ENCODE peak calls at places on chromosome 22, in eight cellular contexts. One of them, this sample, is unnamed.

GRCh38 chr22:19886605-19887250 is 32.1 kb upstream of the GNB1L start:
- DNase-seq in Peyer's patch: peak; percentile 51
- DNase-seq in body of pancreas: no peak
- DNase-seq in left ventricle myocardium inferior: peak; percentile 17
- DNase-seq in IMR-90: peak; percentile 61
- DNase-seq in ovary: no peak
- DNase-seq in GM23338: no peak
- DNase-seq in CD4-positive, alpha-beta memory T cell: peak; percentile 35
- DNase-seq in this sample: no peak

GRCh38 chr22:30460147-30460546 is 11.7 kb downstream of the SEC14L3 start:
- DNase-seq in Peyer's patch: no peak
- DNase-seq in body of pancreas: peak; percentile 16
- DNase-seq in left ventricle myocardium inferior: no peak
- DNase-seq in IMR-90: no peak
- DNase-seq in ovary: no peak
- DNase-seq in GM23338: no peak
- DNase-seq in CD4-positive, alpha-beta memory T cell: no peak
- DNase-seq in this sample: no peak

GRCh38 chr22:32836286-32836859 is 34.9 kb downstream of the TIMP3 start:
- DNase-seq in Peyer's patch: no peak
- DNase-seq in body of pancreas: no peak
- DNase-seq in left ventricle myocardium inferior: no peak
- DNase-seq in IMR-90: peak; percentile 22
- DNase-seq in ovary: no peak
- DNase-seq in GM23338: peak; percentile 68
- DNase-seq in CD4-positive, alpha-beta memory T cell: no peak
- DNase-seq in this sample: no peak

GRCh38 chr22:46522743-46523300 is 14.6 kb downstream of the CELSR1 start:
- DNase-seq in Peyer's patch: no peak
- DNase-seq in body of pancreas: no peak
- DNase-seq in left ventricle myocardium inferior: no peak
- DNase-seq in IMR-90: no peak
- DNase-seq in ovary: no peak
- DNase-seq in GM23338: no peak
- DNase-seq in CD4-positive, alpha-beta memory T cell: no peak
- DNase-seq in this sample: peak; percentile 38

GRCh38 chr22:50293441-50294318 is 13.8 kb downstream of the PLXNB2 start:
- DNase-seq in Peyer's patch: no peak
- DNase-seq in body of pancreas: peak; percentile 80
- DNase-seq in left ventricle myocardium inferior: peak; percentile 78
- DNase-seq in IMR-90: peak; percentile 60
- DNase-seq in ovary: peak; percentile 68
- DNase-seq in GM23338: peak; percentile 90
- DNase-seq in CD4-positive, alpha-beta memory T cell: no peak
- DNase-seq in this sample: peak; percentile 92

GRCh38 chr22:49297286-49297870 is 530.3 kb downstream of the BRD1 start:
- DNase-seq in Peyer's patch: peak; percentile 10
- DNase-seq in body of pancreas: no peak
- DNase-seq in left ventricle myocardium inferior: no peak
- DNase-seq in IMR-90: no peak
- DNase-seq in ovary: no peak
- DNase-seq in GM23338: no peak
- DNase-seq in CD4-positive, alpha-beta memory T cell: no peak
- DNase-seq in this sample: peak; percentile 48

GRCh38 chr22:48642550-48642949 is 1185.1 kb downstream of the BRD1 start:
- DNase-seq in Peyer's patch: no peak
- DNase-seq in body of pancreas: no peak
- DNase-seq in left ventricle myocardium inferior: no peak
- DNase-seq in IMR-90: no peak
- DNase-seq in ovary: no peak
- DNase-seq in GM23338: no peak
- DNase-seq in CD4-positive, alpha-beta memory T cell: no peak
- DNase-seq in this sample: no peak

GRCh38 chr22:30841264-30841663 is 127.3 kb downstream of the MORC2 start:
- DNase-seq in Peyer's patch: no peak
- DNase-seq in body of pancreas: no peak
- DNase-seq in left ventricle myocardium inferior: no peak
- DNase-seq in IMR-90: peak; percentile 46
- DNase-seq in ovary: no peak
- DNase-seq in GM23338: no peak
- DNase-seq in CD4-positive, alpha-beta memory T cell: no peak
- DNase-seq in this sample: no peak

GRCh38 chr22:19597399-19597735 is 73.2 kb upstream of the CLDN5 start:
- DNase-seq in Peyer's patch: peak; percentile 61
- DNase-seq in body of pancreas: no peak
- DNase-seq in left ventricle myocardium inferior: no peak
- DNase-seq in IMR-90: no peak
- DNase-seq in ovary: no peak
- DNase-seq in GM23338: no peak
- DNase-seq in CD4-positive, alpha-beta memory T cell: peak; percentile 71
- DNase-seq in this sample: no peak

GRCh38 chr22:49933236-49933921 is 14.9 kb downstream of the CRELD2 start:
- DNase-seq in Peyer's patch: no peak
- DNase-seq in body of pancreas: no peak
- DNase-seq in left ventricle myocardium inferior: peak; percentile 82
- DNase-seq in IMR-90: no peak
- DNase-seq in ovary: peak; percentile 73
- DNase-seq in GM23338: no peak
- DNase-seq in CD4-positive, alpha-beta memory T cell: no peak
- DNase-seq in this sample: peak; percentile 75

GRCh38 chr22:19884954-19885751 is 30.5 kb upstream of the GNB1L start:
- DNase-seq in Peyer's patch: no peak
- DNase-seq in body of pancreas: no peak
- DNase-seq in left ventricle myocardium inferior: peak; percentile 3
- DNase-seq in IMR-90: no peak
- DNase-seq in ovary: no peak
- DNase-seq in GM23338: no peak
- DNase-seq in CD4-positive, alpha-beta memory T cell: no peak
- DNase-seq in this sample: no peak

GRCh38 chr22:49658902-49659280 is 168.8 kb downstream of the BRD1 start:
- DNase-seq in Peyer's patch: no peak
- DNase-seq in body of pancreas: no peak
- DNase-seq in left ventricle myocardium inferior: no peak
- DNase-seq in IMR-90: no peak
- DNase-seq in ovary: no peak
- DNase-seq in GM23338: no peak
- DNase-seq in CD4-positive, alpha-beta memory T cell: no peak
- DNase-seq in this sample: peak; percentile 6

GRCh38 chr22:50473855-50474671 is 772 bp downstream of the SBF1 start:
- DNase-seq in Peyer's patch: no peak
- DNase-seq in body of pancreas: peak; percentile 59
- DNase-seq in left ventricle myocardium inferior: peak; percentile 33
- DNase-seq in IMR-90: peak; percentile 67
- DNase-seq in ovary: no peak
- DNase-seq in GM23338: peak; percentile 54
- DNase-seq in CD4-positive, alpha-beta memory T cell: peak; percentile 16
- DNase-seq in this sample: peak; percentile 79

GRCh38 chr22:19062139-19062789 is 59.9 kb downstream of the DGCR2 start:
- DNase-seq in Peyer's patch: no peak
- DNase-seq in body of pancreas: peak; percentile 54
- DNase-seq in left ventricle myocardium inferior: no peak
- DNase-seq in IMR-90: peak; percentile 23
- DNase-seq in ovary: no peak
- DNase-seq in GM23338: no peak
- DNase-seq in CD4-positive, alpha-beta memory T cell: no peak
- DNase-seq in this sample: peak; percentile 46

GRCh38 chr22:29152381-29153138 is 53.1 kb upstream of the EMID1 start:
- DNase-seq in Peyer's patch: no peak
- DNase-seq in body of pancreas: peak; percentile 31
- DNase-seq in left ventricle myocardium inferior: peak; percentile 39
- DNase-seq in IMR-90: no peak
- DNase-seq in ovary: peak; percentile 58
- DNase-seq in GM23338: peak; percentile 57
- DNase-seq in CD4-positive, alpha-beta memory T cell: no peak
- DNase-seq in this sample: peak; percentile 62

GRCh38 chr22:25564320-25564978 is at the start of gene GRK3:
- DNase-seq in Peyer's patch: peak; percentile 79
- DNase-seq in body of pancreas: peak; percentile 78
- DNase-seq in left ventricle myocardium inferior: peak; percentile 70
- DNase-seq in IMR-90: peak; percentile 27
- DNase-seq in ovary: peak; percentile 77
- DNase-seq in GM23338: peak; percentile 75
- DNase-seq in CD4-positive, alpha-beta memory T cell: peak; percentile 27
- DNase-seq in this sample: peak; percentile 91

GRCh38 chr22:30453731-30454510 is 17.9 kb downstream of the SEC14L3 start:
- DNase-seq in Peyer's patch: no peak
- DNase-seq in body of pancreas: peak; percentile 23
- DNase-seq in left ventricle myocardium inferior: no peak
- DNase-seq in IMR-90: no peak
- DNase-seq in ovary: no peak
- DNase-seq in GM23338: peak; percentile 48
- DNase-seq in CD4-positive, alpha-beta memory T cell: no peak
- DNase-seq in this sample: peak; percentile 82

GRCh38 chr22:18145676-18146388 is 4.1 kb upstream of the USP18 start:
- DNase-seq in Peyer's patch: no peak
- DNase-seq in body of pancreas: no peak
- DNase-seq in left ventricle myocardium inferior: no peak
- DNase-seq in IMR-90: no peak
- DNase-seq in ovary: no peak
- DNase-seq in GM23338: no peak
- DNase-seq in CD4-positive, alpha-beta memory T cell: no peak
- DNase-seq in this sample: peak; percentile 55

GRCh38 chr22:48898524-48899377 is 928.9 kb downstream of the BRD1 start:
- DNase-seq in Peyer's patch: no peak
- DNase-seq in body of pancreas: no peak
- DNase-seq in left ventricle myocardium inferior: no peak
- DNase-seq in IMR-90: no peak
- DNase-seq in ovary: no peak
- DNase-seq in GM23338: no peak
- DNase-seq in CD4-positive, alpha-beta memory T cell: no peak
- DNase-seq in this sample: peak; percentile 51

GRCh38 chr22:17637490-17638181 is 921 bp upstream of the BCL2L13 start:
- DNase-seq in Peyer's patch: no peak
- DNase-seq in body of pancreas: no peak
- DNase-seq in left ventricle myocardium inferior: no peak
- DNase-seq in IMR-90: no peak
- DNase-seq in ovary: no peak
- DNase-seq in GM23338: peak; percentile 2
- DNase-seq in CD4-positive, alpha-beta memory T cell: no peak
- DNase-seq in this sample: no peak

GRCh38 chr22:46948411-46949144 is 186.1 kb downstream of the TBC1D22A start:
- DNase-seq in Peyer's patch: no peak
- DNase-seq in body of pancreas: no peak
- DNase-seq in left ventricle myocardium inferior: no peak
- DNase-seq in IMR-90: no peak
- DNase-seq in ovary: no peak
- DNase-seq in GM23338: no peak
- DNase-seq in CD4-positive, alpha-beta memory T cell: no peak
- DNase-seq in this sample: no peak

GRCh38 chr22:21569459-21570161 is 2.1 kb downstream of the UBE2L3 start:
- DNase-seq in Peyer's patch: no peak
- DNase-seq in body of pancreas: no peak
- DNase-seq in left ventricle myocardium inferior: no peak
- DNase-seq in IMR-90: no peak
- DNase-seq in ovary: no peak
- DNase-seq in GM23338: no peak
- DNase-seq in CD4-positive, alpha-beta memory T cell: no peak
- DNase-seq in this sample: no peak
- H3K27ac ChIP-seq in Peyer's patch: no peak overlapping the region
- H3K27ac ChIP-seq in body of pancreas: no peak overlapping the region
- H3K27ac ChIP-seq in left ventricle myocardium inferior: no peak overlapping the region
- H3K27ac ChIP-seq in IMR-90: no peak overlapping the region
- H3K27ac ChIP-seq in ovary: no peak overlapping the region
- H3K27ac ChIP-seq in GM23338: no peak overlapping the region
- H3K27ac ChIP-seq in CD4-positive, alpha-beta memory T cell: peak overlapping the region; percentile 22
- H3K27ac ChIP-seq in this sample: no peak overlapping the region

GRCh38 chr22:36862251-36863242 is 1.7 kb downstream of the NCF4 start:
- DNase-seq in Peyer's patch: peak; percentile 74
- DNase-seq in body of pancreas: peak; percentile 64
- DNase-seq in left ventricle myocardium inferior: peak; percentile 46
- DNase-seq in IMR-90: no peak
- DNase-seq in ovary: no peak
- DNase-seq in GM23338: no peak
- DNase-seq in CD4-positive, alpha-beta memory T cell: no peak
- DNase-seq in this sample: peak; percentile 64
- H3K4me3 ChIP-seq in Peyer's patch: peak overlapping the region; percentile 31
- H3K4me3 ChIP-seq in body of pancreas: no peak overlapping the region
- H3K4me3 ChIP-seq in left ventricle myocardium inferior: peak overlapping the region; percentile 36
- H3K4me3 ChIP-seq in IMR-90: no peak overlapping the region
- H3K4me3 ChIP-seq in ovary: no peak overlapping the region
- H3K4me3 ChIP-seq in GM23338: no peak overlapping the region
- H3K4me3 ChIP-seq in CD4-positive, alpha-beta memory T cell: no peak overlapping the region
- H3K4me3 ChIP-seq in this sample: peak overlapping the region; percentile 47

DNA sequence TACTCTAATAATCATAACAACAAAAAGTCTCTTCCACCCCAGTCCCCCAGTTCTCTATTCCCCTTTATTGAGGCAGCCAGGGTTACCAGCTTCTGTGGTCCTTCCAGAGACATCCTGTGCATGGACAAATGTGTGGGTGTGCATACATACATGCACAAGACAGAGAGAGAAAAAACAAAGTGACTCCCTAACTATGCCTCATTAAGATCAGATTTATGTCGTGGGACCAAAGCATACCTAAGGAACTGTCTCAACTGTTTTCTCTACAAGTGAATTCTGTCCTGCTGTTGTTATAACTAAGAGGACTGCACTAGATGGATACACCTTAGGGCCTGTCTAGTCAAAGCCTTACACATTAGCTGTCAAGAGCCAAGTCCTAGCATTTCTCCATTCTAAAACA is 106.7 kb downstream of the MRTFA start:
- DNase-seq in Peyer's patch: no peak
- DNase-seq in body of pancreas: no peak
- DNase-seq in left ventricle myocardium inferior: no peak
- DNase-seq in IMR-90: peak; percentile 47
- DNase-seq in ovary: no peak
- DNase-seq in GM23338: no peak
- DNase-seq in CD4-positive, alpha-beta memory T cell: no peak
- DNase-seq in this sample: no peak
- H3K27ac ChIP-seq in Peyer's patch: no peak overlapping the region
- H3K27ac ChIP-seq in body of pancreas: no peak overlapping the region
- H3K27ac ChIP-seq in left ventricle myocardium inferior: no peak overlapping the region
- H3K27ac ChIP-seq in IMR-90: no peak overlapping the region
- H3K27ac ChIP-seq in ovary: no peak overlapping the region
- H3K27ac ChIP-seq in GM23338: no peak overlapping the region
- H3K27ac ChIP-seq in CD4-positive, alpha-beta memory T cell: no peak overlapping the region
- H3K27ac ChIP-seq in this sample: no peak overlapping the region

GRCh38 chr22:27380826-27381225 is 420.7 kb downstream of the MN1 start:
- DNase-seq in Peyer's patch: no peak
- DNase-seq in body of pancreas: no peak
- DNase-seq in left ventricle myocardium inferior: no peak
- DNase-seq in IMR-90: no peak
- DNase-seq in ovary: no peak
- DNase-seq in GM23338: no peak
- DNase-seq in CD4-positive, alpha-beta memory T cell: no peak
- DNase-seq in this sample: no peak

GRCh38 chr22:27378994-27379393 is 422.6 kb downstream of the MN1 start:
- DNase-seq in Peyer's patch: no peak
- DNase-seq in body of pancreas: peak; percentile 74
- DNase-seq in left ventricle myocardium inferior: no peak
- DNase-seq in IMR-90: no peak
- DNase-seq in ovary: no peak
- DNase-seq in GM23338: no peak
- DNase-seq in CD4-positive, alpha-beta memory T cell: no peak
- DNase-seq in this sample: no peak

GRCh38 chr22:27377501-27377900 is 424.1 kb downstream of the MN1 start:
- DNase-seq in Peyer's patch: no peak
- DNase-seq in body of pancreas: peak; percentile 86
- DNase-seq in left ventricle myocardium inferior: no peak
- DNase-seq in IMR-90: no peak
- DNase-seq in ovary: no peak
- DNase-seq in GM23338: no peak
- DNase-seq in CD4-positive, alpha-beta memory T cell: no peak
- DNase-seq in this sample: no peak

GRCh38 chr22:27377901-27378300 is 423.7 kb downstream of the MN1 start:
- DNase-seq in Peyer's patch: no peak
- DNase-seq in body of pancreas: peak; percentile 97
- DNase-seq in left ventricle myocardium inferior: no peak
- DNase-seq in IMR-90: no peak
- DNase-seq in ovary: peak; percentile 56
- DNase-seq in GM23338: no peak
- DNase-seq in CD4-positive, alpha-beta memory T cell: no peak
- DNase-seq in this sample: no peak

GRCh38 chr22:27378343-27378800 is 423.2 kb downstream of the MN1 start:
- DNase-seq in Peyer's patch: no peak
- DNase-seq in body of pancreas: no peak
- DNase-seq in left ventricle myocardium inferior: no peak
- DNase-seq in IMR-90: no peak
- DNase-seq in ovary: no peak
- DNase-seq in GM23338: no peak
- DNase-seq in CD4-positive, alpha-beta memory T cell: no peak
- DNase-seq in this sample: no peak
- H3K4me3 ChIP-seq in Peyer's patch: no peak overlapping the region
- H3K4me3 ChIP-seq in body of pancreas: no peak overlapping the region
- H3K4me3 ChIP-seq in left ventricle myocardium inferior: no peak overlapping the region
- H3K4me3 ChIP-seq in IMR-90: no peak overlapping the region
- H3K4me3 ChIP-seq in ovary: no peak overlapping the region
- H3K4me3 ChIP-seq in GM23338: no peak overlapping the region
- H3K4me3 ChIP-seq in CD4-positive, alpha-beta memory T cell: no peak overlapping the region
- H3K4me3 ChIP-seq in this sample: no peak overlapping the region

This sample was measured in upper lobe of right lung.